ENCODE peak calls at places on chromosomes 2 and 18, in eight cellular contexts. F is GM12892, B is A549, D is sigmoid colon, X is spleen, T is tibial nerve, C is thyroid gland, P is body of pancreas. Y is an unnamed sample.

GRCh38 chr2:173290046-173290445 is 64.6 kb upstream of the CDCA7 start:
- DNase-seq in F (no peak), T (no peak), B (no peak), D (no peak), P (no peak), C (no peak), X (no peak), Y (no peak)

GRCh38 chr2:86274918-86275275 is 62.5 kb downstream of the REEP1 start:
- DNase-seq in C (peak), T (no peak), B (no peak), D (peak), F (no peak), P (peak), X (no peak), Y (peak)

GRCh38 chr2:127619901-127620705 is 25.9 kb upstream of the GPR17 start:
- DNase-seq in P (peak), T (peak), X (peak), C (no peak), D (peak), B (no peak), F (peak), Y (peak)

GRCh38 chr2:78766459-78766858 is 259.0 kb upstream of the REG3G start:
- DNase-seq in F (no peak), X (no peak), P (no peak), C (no peak), B (no peak), D (no peak), T (no peak), Y (no peak)

GRCh38 chr2:41922177-41922576 is 125.6 kb upstream of the PKDCC start:
- DNase-seq in B (peak), C (no peak), T (no peak), P (no peak), D (no peak), F (no peak), X (no peak), Y (no peak)

GRCh38 chr18:55419132-55419938 is 168.7 kb downstream of the TCF4 start:
- DNase-seq in D (no peak), B (no peak), X (no peak), C (no peak), T (no peak), F (no peak), P (no peak), Y (no peak)

GRCh38 chr2:240472078-240472790 is 36.8 kb downstream of the GPC1 start:
- DNase-seq in C (no peak), B (no peak), T (peak), X (peak), P (no peak), F (no peak), D (no peak), Y (no peak)

GRCh38 chr2:242029422-242030225 is 160.1 kb downstream of the RTP5 start:
- DNase-seq in T (no peak), X (peak), P (no peak), D (peak), B (no peak), F (no peak), C (no peak), Y (no peak)

GRCh38 chr2:142495141-142495540 is 364.3 kb upstream of the LRP1B start:
- DNase-seq in X (no peak), P (no peak), F (no peak), D (no peak), T (no peak), C (no peak), B (no peak), Y (peak)

GRCh38 chr2:214830794-214831346 is 21.4 kb upstream of the BARD1 start:
- DNase-seq in C (no peak), F (no peak), T (no peak), B (no peak), X (no peak), D (no peak), P (no peak), Y (no peak)

GRCh38 chr2:9093324-9093723 is 89.8 kb upstream of the MBOAT2 start:
- DNase-seq in P (no peak), T (no peak), D (no peak), X (no peak), F (no peak), C (no peak), B (no peak), Y (no peak)

GRCh38 chr2:172845008-172845670 is 109.5 kb downstream of the RAPGEF4 start:
- DNase-seq in T (no peak), P (no peak), X (no peak), F (no peak), B (no peak), C (no peak), D (no peak), Y (no peak)

GRCh38 chr2:135256531-135257258 is 204.6 kb downstream of the RAB3GAP1 start:
- DNase-seq in P (no peak), T (no peak), D (no peak), B (no peak), X (no peak), C (no peak), F (no peak), Y (no peak)

GRCh38 chr18:12628706-12629702 is 28.9 kb downstream of the SPIRE1 start:
- DNase-seq in T (no peak), D (no peak), X (no peak), B (no peak), P (no peak), F (no peak), C (no peak), Y (no peak)

GRCh38 chr2:106065983-106066826 is 127.9 kb downstream of the UXS1 start:
- DNase-seq in C (peak), X (no peak), P (no peak), B (no peak), T (no peak), D (no peak), F (no peak), Y (no peak)

GRCh38 chr2:240603846-240604245 is 17.3 kb downstream of the CAPN10 start:
- DNase-seq in D (peak), F (no peak), X (peak), P (no peak), B (no peak), C (no peak), T (no peak), Y (peak)

GRCh38 chr18:25832008-25832604 is 258.3 kb downstream of the SS18 start:
- DNase-seq in T (peak), D (no peak), C (peak), B (peak), X (no peak), F (peak), P (peak), Y (peak)

GRCh38 chr2:223725494-223725893 is 111.9 kb downstream of the AP1S3 start:
- DNase-seq in C (peak), B (peak), P (peak), D (peak), F (no peak), T (peak), X (peak), Y (peak)

GRCh38 chr2:217851191-217852020 is 151.4 kb downstream of the TNS1 start:
- DNase-seq in T (no peak), B (no peak), C (peak), D (peak), X (peak), P (no peak), F (no peak), Y (peak)

GRCh38 chr2:64324746-64325410 is 129.1 kb upstream of the LGALSL start:
- DNase-seq in C (no peak), T (no peak), B (no peak), P (no peak), F (no peak), X (no peak), D (no peak), Y (no peak)

GRCh38 chr2:11687736-11688135 is 17.7 kb upstream of the NTSR2 start:
- DNase-seq in T (no peak), F (no peak), X (peak), D (no peak), P (no peak), C (no peak), B (no peak), Y (no peak)

GRCh38 chr2:22360735-22361374 is 1024.1 kb upstream of the KLHL29 start:
- DNase-seq in D (no peak), X (no peak), P (no peak), C (no peak), F (no peak), B (no peak), T (no peak), Y (no peak)

GRCh38 chr2:231334179-231334930 is 61.2 kb upstream of the B3GNT7 start:
- DNase-seq in X (no peak), F (no peak), D (no peak), B (no peak), T (no peak), C (no peak), P (no peak), Y (no peak)

GRCh38 chr2:165776013-165776412 is 18.0 kb downstream of the GALNT3 start:
- DNase-seq in T (no peak), X (no peak), B (no peak), C (no peak), D (no peak), F (no peak), P (no peak), Y (no peak)

GRCh38 chr2:12352891-12353290 is 363.8 kb upstream of the TRIB2 start:
- DNase-seq in B (no peak), F (no peak), T (no peak), X (no peak), P (peak), C (no peak), D (no peak), Y (no peak)

GRCh38 chr18:71011389-71011788 is 722.5 kb downstream of the SOCS6 start:
- DNase-seq in X (no peak), C (no peak), F (no peak), D (no peak), T (no peak), P (no peak), B (no peak), Y (no peak)

GRCh38 chr2:241892299-241893137 is 23.0 kb downstream of the RTP5 start:
- DNase-seq in P (no peak), B (no peak), C (no peak), F (no peak), T (no peak), X (peak), D (peak), Y (no peak)

GRCh38 chr2:61898810-61899209 is 6.7 kb upstream of the COMMD1 start:
- DNase-seq in B (no peak), X (no peak), T (no peak), D (no peak), C (no peak), F (no peak), P (no peak), Y (no peak)

GRCh38 chr2:36478332-36478738 is 119.6 kb downstream of the FEZ2 start:
- DNase-seq in X (no peak), T (no peak), C (no peak), P (peak), F (no peak), B (peak), D (no peak), Y (no peak)

GRCh38 chr2:39996653-39997080 is 217.6 kb upstream of the THUMPD2 start:
- DNase-seq in X (no peak), P (no peak), D (no peak), T (no peak), F (no peak), B (no peak), C (no peak), Y (no peak)

GRCh38 chr2:121690095-121690494 is 40.8 kb upstream of the CLASP1 start:
- DNase-seq in T (no peak), D (peak), C (no peak), P (no peak), F (no peak), X (no peak), B (no peak), Y (no peak)

GRCh38 chr2:241777686-241778627 is 1.3 kb downstream of the GAL3ST2 start:
- DNase-seq in B (no peak), C (no peak), T (peak), D (peak), F (no peak), P (no peak), X (peak), Y (no peak)

GRCh38 chr18:9696112-9696511 is 12.0 kb upstream of the RAB31 start:
- DNase-seq in X (no peak), P (no peak), T (no peak), D (peak), F (no peak), B (no peak), C (no peak), Y (no peak)

GRCh38 chr2:16664052-16664731 is 1.4 kb downstream of the CYRIA start:
- DNase-seq in P (peak), X (peak), F (no peak), D (peak), T (no peak), C (peak), B (no peak), Y (peak)

GRCh38 chr2:42012137-42012536 is 35.7 kb upstream of the PKDCC start:
- DNase-seq in D (no peak), X (no peak), P (no peak), T (no peak), F (no peak), C (no peak), B (no peak), Y (no peak)

GRCh38 chr18:11392292-11392691 is 217.1 kb upstream of the SLC35G4 start:
- DNase-seq in C (no peak), X (no peak), F (no peak), T (no peak), D (no peak), B (no peak), P (no peak), Y (no peak)
- TF ChIP-seq POLR2A in C (no peak), X (no peak), F (no peak), T (no peak), D (no peak), B (no peak), P (no peak), Y (no peak)

DNA sequence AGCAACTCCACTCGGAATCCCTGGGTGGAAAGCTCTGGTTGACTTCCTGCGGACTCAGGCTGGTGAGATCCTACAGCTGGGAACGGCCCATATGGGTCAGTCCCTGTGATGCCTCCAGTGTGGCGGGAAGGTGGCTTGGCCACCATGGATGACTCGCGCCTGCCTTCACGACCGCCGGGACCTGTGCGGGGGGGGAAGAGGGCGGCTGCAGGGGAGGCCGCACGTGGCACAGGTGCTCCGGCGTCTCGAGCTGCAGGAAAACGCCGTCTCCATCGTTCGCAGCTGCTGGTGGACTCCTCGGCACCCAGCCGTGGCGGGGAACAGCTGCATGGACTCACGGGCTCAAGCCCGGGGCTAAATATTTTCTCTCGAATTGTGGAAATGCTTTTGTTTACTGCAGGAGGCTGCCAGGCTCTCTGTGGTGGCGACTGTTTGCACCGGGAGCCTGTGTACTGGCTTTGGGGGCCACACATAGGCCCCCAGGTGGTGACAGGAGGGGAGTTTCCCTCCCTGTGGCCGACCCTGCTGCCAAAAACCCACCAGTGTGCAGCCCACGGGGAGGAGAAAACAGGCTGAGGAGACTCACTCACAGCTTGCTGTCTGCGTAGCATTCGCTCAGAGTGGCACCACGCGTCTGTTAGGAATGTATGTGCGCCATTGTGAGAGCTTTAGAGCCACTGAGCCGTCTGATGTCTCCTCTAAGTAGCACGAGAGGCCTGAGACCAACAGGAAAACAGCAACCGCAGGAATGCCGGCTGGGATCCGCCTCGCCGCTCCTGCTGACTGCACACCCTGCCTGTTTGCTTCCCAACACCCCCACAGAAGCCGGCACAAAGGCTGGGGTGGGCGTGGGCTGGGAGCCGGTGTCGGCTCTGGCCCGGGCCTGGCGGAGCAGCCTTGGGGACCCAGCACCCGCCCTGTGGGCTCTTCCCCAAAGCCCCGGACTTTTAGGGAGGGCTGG is 89.2 kb downstream of the NFATC1 start:
- DNase-seq in P (no peak), F (no peak), X (peak), D (peak), T (no peak), B (no peak), C (peak), Y (peak)
- TF ChIP-seq POLR2A in P (no peak), F (no peak), X (no peak), D (no peak), T (no peak), B (no peak), C (no peak), Y (no peak)

GRCh38 chr2:15346624-15347023 is 214.5 kb downstream of the NBAS start:
- DNase-seq in F (no peak), D (no peak), C (no peak), X (no peak), B (no peak), T (no peak), P (no peak), Y (no peak)
- TF ChIP-seq POLR2A in F (no peak), D (no peak), C (no peak), X (no peak), B (no peak), T (no peak), P (no peak), Y (no peak)

DNA sequence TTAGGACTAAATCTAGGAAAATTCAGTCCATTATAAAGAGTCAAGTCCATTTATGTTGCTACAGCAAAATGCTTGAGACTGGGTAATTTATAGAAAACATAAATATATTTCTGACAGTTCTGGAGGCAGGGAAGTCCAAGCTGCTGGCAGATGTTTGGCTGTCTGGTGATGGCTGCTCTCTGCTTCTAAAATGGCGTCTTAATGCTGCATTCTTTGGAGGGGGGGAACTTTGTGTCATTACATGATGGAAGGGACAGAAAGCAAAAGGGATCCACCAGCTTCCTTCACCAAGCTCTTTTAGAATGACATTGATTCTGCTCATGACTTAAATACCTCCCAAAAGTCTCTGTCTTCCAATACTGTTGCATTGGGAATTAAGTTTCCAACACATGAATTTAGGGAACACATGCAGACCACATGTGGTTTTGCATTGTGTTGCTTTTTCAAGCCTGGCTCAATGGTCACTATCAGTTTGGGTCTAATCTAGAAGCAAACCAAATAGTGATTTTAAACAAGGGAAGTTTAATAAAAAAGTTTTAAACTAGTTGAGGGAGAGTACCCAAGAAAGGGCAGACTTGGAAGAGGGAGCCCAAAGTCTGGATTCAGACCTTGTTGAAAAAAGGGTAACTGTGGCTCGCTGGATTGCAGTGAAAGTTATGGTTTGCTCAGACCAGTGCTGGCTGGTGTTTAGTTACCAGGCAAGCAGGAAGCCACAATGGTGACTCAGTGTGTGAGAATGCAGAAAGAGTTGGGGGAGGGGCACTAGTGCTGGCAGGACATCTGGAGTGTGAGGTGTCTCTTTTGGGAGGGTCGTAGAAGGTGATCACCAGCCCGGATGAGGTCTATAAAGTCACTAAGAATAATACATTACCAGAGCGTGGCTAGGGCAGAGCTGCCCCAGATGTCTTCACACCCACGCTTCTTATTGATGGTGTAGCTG is 30.8 kb downstream of the C18orf54 start:
- DNase-seq in C (peak), B (peak), T (no peak), D (no peak), X (no peak), P (peak), F (no peak), Y (peak)
- TF ChIP-seq POLR2A in C (no peak), B (no peak), T (no peak), D (no peak), X (no peak), P (no peak), F (no peak), Y (no peak)

DNA sequence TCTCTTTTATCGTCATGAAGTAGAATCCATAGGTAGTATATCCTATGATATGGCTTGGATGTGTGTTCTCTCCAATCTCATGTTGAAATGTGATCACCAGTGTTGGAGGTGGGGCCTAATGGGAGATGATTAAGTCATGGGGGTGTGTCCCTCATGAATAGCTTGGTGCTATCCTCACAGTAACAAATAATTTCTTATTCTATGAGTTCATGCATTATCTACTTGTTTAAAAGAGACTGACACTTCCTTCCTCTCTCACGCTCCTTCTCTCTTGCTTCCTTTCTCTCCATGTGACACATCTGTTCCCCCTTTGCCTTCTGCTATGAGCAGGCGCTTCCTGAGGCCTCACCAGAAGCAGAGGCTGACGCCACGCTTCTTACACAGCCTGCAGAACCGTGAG is 165.6 kb downstream of the MREG start:
- DNase-seq in B (no peak), D (no peak), X (no peak), T (no peak), P (no peak), C (no peak), F (no peak), Y (no peak)
- TF ChIP-seq POLR2A in B (no peak), D (no peak), X (no peak), T (no peak), P (no peak), C (no peak), F (no peak), Y (no peak)

Y was measured in transverse colon.